ENCODE peak calls at places on chromosomes 11 and 22, in seven cellular contexts. Q is OCI-LY7, G is kidney epithelial cell, W is foreskin fibroblast, Z is AG04450, K is HepG2, B is brain microvascular endothelial cell. F is an unnamed sample.

GRCh38 chr11:12822623-12823022 is 148.4 kb downstream of the TEAD1 start:
- DNase-seq in Z (no peak), K (no peak), G (no peak), Q (no peak), B (no peak), W (no peak), F (no peak)

GRCh38 chr11:62439785-62440602 is 21.2 kb downstream of the SCGB1A1 start:
- DNase-seq in W (peak), K (no peak), Z (no peak), Q (no peak), G (no peak), B (no peak), F (no peak)

GRCh38 chr22:11066458-11067285 is 4461.3 kb upstream of the OR11H1 start:
- DNase-seq in Z (no peak), B (no peak), W (no peak), Q (no peak), G (no peak), K (no peak), F (no peak)

GRCh38 chr22:39240841-39241631 is 3.7 kb downstream of the PDGFB start:
- DNase-seq in K (peak), W (no peak), G (no peak), B (no peak), Z (no peak), Q (no peak), F (no peak)

GRCh38 chr11:128422576-128423370 is 164.6 kb downstream of the ETS1 start:
- DNase-seq in B (no peak), K (no peak), W (no peak), G (no peak), Z (no peak), Q (no peak), F (no peak)

GRCh38 chr11:35618497-35619029 is 303 bp downstream of the FJX1 start:
- DNase-seq in W (peak), Z (no peak), B (no peak), G (no peak), Q (no peak), K (no peak), F (no peak)

GRCh38 chr11:29306527-29306926 is 710.3 kb downstream of the KCNA4 start:
- DNase-seq in K (no peak), B (peak), W (peak), G (no peak), Z (peak), Q (no peak), F (peak)

GRCh38 chr11:68798221-68798813 is 43.4 kb downstream of the CPT1A start:
- DNase-seq in W (peak), K (peak), B (no peak), Z (no peak), Q (peak), G (no peak), F (no peak)

GRCh38 chr22:42862045-42862734 is 5.1 kb upstream of the ARFGAP3 start:
- DNase-seq in Z (peak), K (peak), Q (no peak), B (peak), W (peak), G (no peak), F (no peak)

GRCh38 chr11:128291835-128292234 is 295.5 kb downstream of the ETS1 start:
- DNase-seq in Q (peak), K (no peak), B (no peak), G (no peak), W (no peak), Z (no peak), F (no peak)

GRCh38 chr11:84685149-84685548 is 942.0 kb downstream of the DLG2 start:
- DNase-seq in W (no peak), B (no peak), Q (no peak), K (no peak), Z (no peak), G (no peak), F (no peak)

GRCh38 chr22:29702025-29702930 is 17.5 kb upstream of the CABP7 start:
- DNase-seq in Q (peak), Z (no peak), B (no peak), K (no peak), W (peak), G (no peak), F (no peak)
- TF ChIP-seq CTCF in Q (no peak), Z (no peak), B (peak), K (no peak), W (no peak), G (peak), F (no peak)

DNA sequence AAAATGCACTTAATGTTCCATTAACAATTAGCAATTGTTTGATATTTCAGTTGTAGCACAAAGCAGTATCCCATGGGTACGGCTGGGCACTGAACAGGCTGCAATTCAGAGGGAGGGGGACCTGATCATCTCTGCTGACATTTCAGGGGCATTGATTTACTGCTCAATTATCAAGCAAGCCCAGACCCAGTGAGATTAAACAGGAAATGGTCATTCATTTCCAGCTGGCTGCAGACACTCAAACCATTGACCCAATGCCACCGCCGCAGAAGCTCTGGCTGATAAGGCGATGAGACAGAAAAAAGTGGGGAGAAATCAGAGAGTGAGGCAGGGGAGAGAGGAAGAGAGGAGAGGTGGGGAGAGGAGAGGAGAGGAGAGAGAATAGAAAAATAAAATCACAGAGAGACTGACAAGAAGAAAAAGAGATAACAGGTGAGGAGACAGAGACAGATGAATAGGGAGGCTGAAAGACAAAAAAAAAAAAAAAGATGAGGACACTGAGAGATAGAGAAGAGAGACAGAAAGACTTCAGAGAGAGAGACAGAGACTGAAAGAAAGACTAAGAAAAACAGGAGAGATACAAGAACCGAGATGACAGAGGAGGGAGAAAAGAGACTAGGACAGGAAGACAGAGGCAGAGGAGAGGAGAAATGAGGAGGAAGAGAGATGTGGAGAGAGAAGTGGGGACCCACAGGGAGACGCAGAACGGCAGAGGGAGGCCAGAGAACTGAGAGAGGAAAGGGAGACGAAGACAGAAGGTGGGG is 962 bp downstream of the GPR83 start:
- DNase-seq in G (no peak), Q (no peak), W (no peak), K (no peak), Z (no peak), B (no peak), F (no peak)
- H3K4me3 ChIP-seq in G (no peak), Q (no peak), W (no peak), K (no peak), Z (no peak), B (no peak), F (peak)

GRCh38 chr11:79160786-79161403 is 279.9 kb downstream of the TENM4 start:
- DNase-seq in K (no peak), G (no peak), W (peak), Z (no peak), Q (no peak), B (no peak), F (no peak)

GRCh38 chr11:79155237-79155636 is 285.6 kb downstream of the TENM4 start:
- DNase-seq in W (no peak), B (no peak), Z (no peak), G (no peak), K (no peak), Q (no peak), F (no peak)

GRCh38 chr11:79156031-79156430 is 284.8 kb downstream of the TENM4 start:
- DNase-seq in Z (no peak), G (no peak), Q (no peak), K (no peak), B (no peak), W (no peak), F (no peak)

GRCh38 chr11:79157738-79158137 is 283.1 kb downstream of the TENM4 start:
- DNase-seq in W (no peak), G (no peak), K (no peak), Z (no peak), B (no peak), Q (no peak), F (no peak)

DNA sequence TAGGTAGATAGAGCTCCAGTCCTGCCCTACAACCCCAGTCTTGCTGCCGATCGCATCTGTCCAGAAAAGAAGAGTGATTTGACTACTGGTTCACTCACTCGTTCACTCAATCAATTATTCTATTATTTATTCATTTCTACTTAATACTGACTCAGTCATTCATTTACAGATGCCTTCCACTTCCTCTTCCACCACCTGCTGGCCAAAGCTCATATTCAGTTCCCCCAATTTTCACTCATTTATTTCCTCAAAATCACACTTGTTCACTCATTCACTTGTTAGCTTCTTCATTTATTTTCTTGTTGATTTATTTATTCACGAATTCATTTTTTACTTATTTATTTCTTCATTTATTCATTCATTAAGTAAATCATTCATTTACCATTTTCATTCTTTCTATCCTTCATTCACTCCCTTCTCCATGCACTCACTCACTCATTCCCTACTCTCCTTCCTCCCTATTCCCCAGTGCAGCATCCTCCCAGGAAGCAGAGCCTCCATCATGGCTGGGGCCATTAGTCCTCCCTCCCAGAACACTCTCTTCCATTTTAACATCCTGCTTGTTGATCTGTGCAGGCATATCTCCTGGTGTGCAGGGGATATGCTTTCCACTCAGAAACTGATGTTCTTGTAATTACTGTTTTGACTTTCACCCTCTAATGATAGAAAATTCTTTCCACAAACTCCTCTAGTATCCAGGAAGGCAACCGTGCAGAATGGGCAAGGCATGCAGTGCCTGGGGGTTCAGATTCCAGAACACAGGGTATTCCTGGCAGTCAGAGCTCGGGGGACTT is 281.0 kb downstream of the TENM4 start:
- DNase-seq in Z (no peak), W (peak), K (no peak), B (no peak), Q (no peak), G (no peak), F (no peak)
- TF ChIP-seq CTCF in Z (peak), W (no peak), K (no peak), B (peak), Q (peak), G (peak), F (no peak)

DNA sequence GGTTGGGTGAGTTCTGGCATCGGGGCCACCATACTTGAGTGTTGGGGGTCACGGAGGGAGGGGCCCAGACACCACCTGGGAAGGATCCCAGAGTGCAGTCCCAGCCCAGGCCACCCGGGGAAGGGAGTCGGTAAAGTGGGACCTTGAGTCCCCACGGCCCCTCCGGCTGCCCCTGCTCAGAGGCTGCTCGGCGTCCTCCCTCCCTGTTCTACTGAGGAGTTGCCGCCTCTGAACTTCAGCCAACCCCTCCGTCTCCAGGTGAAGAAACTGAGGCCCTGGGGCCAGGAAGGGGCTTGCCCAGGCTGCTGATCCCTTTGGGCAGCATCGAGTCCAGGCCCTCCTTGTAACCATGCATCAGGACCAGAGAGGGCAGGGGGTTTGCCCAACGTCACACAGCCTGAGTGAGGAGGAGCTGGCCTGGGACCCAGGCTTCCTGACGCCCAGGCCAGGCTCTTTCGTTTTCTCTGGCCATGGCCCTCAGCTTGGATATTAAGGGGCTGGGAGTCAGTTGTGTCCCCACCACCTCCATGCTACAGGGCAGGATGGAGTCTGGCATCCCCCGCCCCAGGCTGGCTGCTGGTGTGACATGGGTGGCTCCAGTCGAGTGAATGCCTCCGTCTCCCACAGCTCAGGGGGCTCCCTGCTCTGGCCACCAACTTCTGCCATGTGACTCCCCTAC is 1.3 kb downstream of the PARVG start:
- DNase-seq in W (no peak), Q (no peak), K (no peak), Z (no peak), B (no peak), G (no peak), F (no peak)
- H3K4me3 ChIP-seq in W (no peak), Q (no peak), K (no peak), Z (no peak), B (no peak), G (no peak), F (no peak)

DNA sequence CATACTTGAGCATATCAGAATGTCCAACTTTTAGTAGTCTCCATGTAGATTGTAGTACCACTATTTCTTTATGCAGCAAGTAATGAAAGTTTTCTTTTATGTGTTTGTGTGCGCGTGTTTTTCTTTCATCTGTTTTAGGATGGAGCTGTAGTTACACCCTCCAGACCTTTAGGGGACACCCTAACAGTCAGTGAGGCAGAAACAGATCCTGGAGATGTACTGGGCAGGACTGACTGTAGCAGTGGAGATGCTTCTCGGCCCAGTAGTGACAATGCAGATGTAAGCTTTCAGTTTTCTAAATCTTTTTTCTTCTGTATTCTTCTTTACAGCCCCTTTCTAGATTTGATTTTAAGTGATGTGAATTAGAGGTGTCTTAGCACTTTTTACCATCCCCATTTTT is 79.9 kb upstream of the GRIK4 start:
- DNase-seq in W (peak), B (peak), K (peak), Z (peak), G (peak), Q (peak), F (no peak)
- TF ChIP-seq CTCF in W (peak), B (peak), K (peak), Z (peak), G (peak), Q (peak), F (peak)

DNA sequence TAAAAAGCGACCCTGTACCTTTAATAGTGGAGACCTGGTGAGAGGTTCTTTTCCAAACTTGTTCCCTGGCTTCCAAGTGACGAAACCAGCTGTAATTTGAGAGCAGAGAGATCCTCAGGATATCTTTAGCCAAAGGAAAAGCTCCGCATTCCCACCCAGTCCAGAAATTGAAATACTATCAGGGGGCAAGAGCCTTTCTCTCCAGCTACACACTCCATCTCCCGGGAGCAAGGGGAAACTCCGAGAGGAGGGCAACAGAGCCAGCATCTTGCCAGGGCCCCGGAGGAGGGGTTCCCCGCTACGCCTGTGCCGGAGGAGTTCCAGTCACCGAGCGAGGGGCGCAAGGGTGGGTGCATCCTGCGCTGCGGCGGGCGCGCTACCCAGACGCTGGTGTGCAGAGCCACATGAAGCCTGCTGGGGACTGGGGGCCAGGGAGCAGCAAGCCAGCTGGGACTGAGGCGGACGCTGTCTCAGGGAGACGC is at the start of gene FIBIN:
- DNase-seq in Q (no peak), Z (no peak), G (no peak), B (peak), K (no peak), W (peak), F (no peak)
- H3K4me3 ChIP-seq in Q (no peak), Z (peak), G (peak), B (peak), K (no peak), W (peak), F (peak)

GRCh38 chr11:121066623-121067022 is 34.4 kb upstream of the TECTA start:
- DNase-seq in B (no peak), W (no peak), Q (no peak), K (no peak), Z (no peak), G (no peak), F (no peak)

GRCh38 chr11:121067453-121067852 is 33.6 kb upstream of the TECTA start:
- DNase-seq in Z (peak), W (peak), K (peak), G (no peak), B (peak), Q (no peak), F (no peak)

GRCh38 chr11:121067026-121067425 is 34.0 kb upstream of the TECTA start:
- DNase-seq in W (peak), Q (no peak), G (no peak), Z (no peak), K (no peak), B (no peak), F (no peak)

GRCh38 chr11:121059605-121060004 is 35.7 kb downstream of the TBCEL start:
- DNase-seq in B (no peak), Q (no peak), W (no peak), K (no peak), G (no peak), Z (no peak), F (no peak)

GRCh38 chr11:121063728-121064127 is 37.3 kb upstream of the TECTA start:
- DNase-seq in K (peak), W (no peak), Z (no peak), B (no peak), G (no peak), Q (peak), F (no peak)
- TF ChIP-seq CTCF in K (no peak), W (peak), Z (peak), B (peak), G (peak), Q (peak), F (no peak)

DNA sequence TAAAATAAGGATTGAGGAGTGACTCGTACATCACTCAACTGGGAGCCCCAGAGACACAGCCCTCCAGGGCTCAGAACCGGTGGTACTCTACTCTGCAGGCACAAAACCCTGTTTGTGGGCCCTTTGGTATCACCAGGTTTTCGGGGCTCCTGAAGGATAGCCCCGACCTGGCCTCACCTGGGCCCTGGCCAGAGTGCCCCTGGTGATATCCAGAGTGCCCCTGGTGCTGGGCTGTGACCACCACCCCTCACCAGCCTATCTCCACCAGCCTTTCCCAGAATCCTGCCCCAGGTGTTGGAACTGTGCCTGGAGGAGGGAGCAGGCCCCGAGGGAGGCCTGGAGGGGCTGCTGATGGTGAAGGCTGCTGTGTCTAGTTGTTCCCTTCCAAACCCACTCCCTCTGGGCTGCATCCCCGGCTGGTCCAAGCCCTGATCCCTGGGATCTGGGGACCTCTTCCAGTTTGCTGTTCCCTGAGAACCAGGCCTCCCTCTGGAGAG is 2.2 kb upstream of the GGT5 start:
- DNase-seq in B (no peak), W (peak), Q (no peak), G (no peak), Z (no peak), K (no peak), F (no peak)
- H3K4me3 ChIP-seq in B (no peak), W (no peak), Q (no peak), G (no peak), Z (peak), K (no peak), F (no peak)

GRCh38 chr11:72609451-72609850 is 64.8 kb downstream of the PDE2A start:
- DNase-seq in G (no peak), Q (no peak), Z (no peak), B (no peak), K (no peak), W (no peak), F (no peak)
- TF ChIP-seq CTCF in G (no peak), Q (no peak), Z (no peak), B (no peak), K (no peak), W (no peak), F (no peak)

DNA sequence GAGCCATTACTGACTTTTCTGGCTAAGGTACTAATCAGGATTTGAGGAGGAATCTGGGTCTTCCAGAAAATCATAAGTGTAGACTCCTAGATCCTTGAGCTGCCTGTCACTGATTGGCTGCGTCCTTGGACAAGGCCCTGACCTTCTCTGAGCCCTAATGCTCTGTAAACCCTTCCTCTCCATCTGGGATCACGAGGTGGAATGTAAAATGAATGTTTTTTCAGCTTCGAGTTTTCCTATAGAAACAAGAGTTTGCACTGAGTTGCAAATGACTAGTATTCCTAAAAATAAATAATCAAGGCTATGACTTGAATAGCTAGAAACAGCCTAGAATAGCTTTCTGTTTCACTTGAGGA is 1.1 kb upstream of the DIXDC1 start:
- DNase-seq in W (no peak), Z (no peak), B (no peak), Q (no peak), K (peak), G (no peak), F (no peak)
- H3K4me3 ChIP-seq in W (peak), Z (peak), B (no peak), Q (peak), K (peak), G (no peak), F (no peak)

F was measured in AG04449.